ENCODE peak calls at places on chromosome 9, in four cellular contexts. Y is T-helper 2 cell treated with Interferon-gamma antibody and Interleukin-4, amounts not matched to agents 5 μg/mL and 100 μg/mL, for 36 hours; W is COR-L47; T is RWPE1. L is an unnamed sample.

GRCh38 chr9:91395553-91396470 is 27.8 kb downstream of the NFIL3 start:
- DNase-seq in Y (peak), W (no peak), T (peak), L (peak)

GRCh38 chr9:33129251-33129885 is 37.8 kb downstream of the B4GALT1 start:
- DNase-seq in Y (no peak), W (no peak), T (no peak), L (no peak)

GRCh38 chr9:120358877-120359276 is 221.1 kb downstream of the CDK5RAP2 start:
- DNase-seq in Y (no peak), W (no peak), T (no peak), L (no peak)

GRCh38 chr9:117088786-117089185 is 326.1 kb downstream of the ASTN2 start:
- DNase-seq in Y (no peak), W (no peak), T (no peak), L (no peak)

GRCh38 chr9:113620377-113621161 is 157.0 kb downstream of the RGS3 start:
- DNase-seq in Y (peak), W (no peak), T (peak), L (peak)

GRCh38 chr9:34511160-34511513 is 11.7 kb downstream of the ENHO start:
- DNase-seq in Y (no peak), W (no peak), T (no peak), L (no peak)

GRCh38 chr9:22279621-22280020 is 167.0 kb upstream of the DMRTA1 start:
- DNase-seq in Y (no peak), W (no peak), T (no peak), L (no peak)

GRCh38 chr9:121292801-121293241 is 24.9 kb downstream of the GSN start:
- DNase-seq in Y (no peak), W (no peak), T (no peak), L (no peak)

GRCh38 chr9:14314929-14315753 is 1.2 kb upstream of the NFIB start:
- DNase-seq in Y (no peak), W (peak), T (peak), L (peak)

GRCh38 chr9:121073038-121073437 is 1.7 kb upstream of the CNTRL start:
- DNase-seq in Y (no peak), W (peak), T (peak), L (peak)

GRCh38 chr9:91197232-91198181 is 164.2 kb downstream of the AUH start:
- DNase-seq in Y (no peak), W (no peak), T (peak), L (peak)

GRCh38 chr9:113614843-113615648 is 151.5 kb downstream of the RGS3 start:
- DNase-seq in Y (peak), W (no peak), T (no peak), L (peak)

GRCh38 chr9:99361827-99362226 is 139.7 kb downstream of the SEC61B start:
- DNase-seq in Y (no peak), W (no peak), T (no peak), L (no peak)